ENCODE peak calls at places on chromosomes 1 and 21, in five cellular contexts. X, S, W, C and P are unnamed samples.

GRCh38 chr21:26007911-26008579 is 162.5 kb downstream of the APP start:
- DNase-seq in X (no peak), S (no peak), W (peak; percentile 12), C (no peak), P (peak; percentile 67)

GRCh38 chr1:55311979-55312378 is 96.8 kb upstream of the USP24 start:
- DNase-seq in X (no peak), S (no peak), W (no peak), C (no peak), P (no peak)

GRCh38 chr1:210099921-210100320 is 132.7 kb upstream of the SERTAD4 start:
- DNase-seq in X (no peak), S (no peak), W (no peak), C (no peak), P (no peak)

GRCh38 chr1:79749607-79750006 is 743.1 kb upstream of the ADGRL4 start:
- DNase-seq in X (no peak), S (peak; percentile 45), W (no peak), C (no peak), P (no peak)

GRCh38 chr1:205504311-205505075 is at the start of gene CDK18:
- DNase-seq in X (peak; percentile 92), S (peak; percentile 86), W (peak; percentile 32), C (peak; percentile 93), P (peak; percentile 85)

GRCh38 chr1:186208405-186209129 is 166.5 kb downstream of the TPR start:
- DNase-seq in X (no peak), S (peak; percentile 8), W (peak; percentile 50), C (no peak), P (no peak)

GRCh38 chr1:100543640-100544039 is 5.7 kb downstream of the GPR88 start:
- DNase-seq in X (no peak), S (peak; percentile 79), W (no peak), C (peak; percentile 10), P (peak; percentile 43)

GRCh38 chr1:84861516-84861915 is 31.5 kb downstream of the LPAR3 start:
- DNase-seq in X (no peak), S (no peak), W (no peak), C (no peak), P (no peak)

GRCh38 chr1:93552751-93553455 is 105.0 kb downstream of the FNBP1L start:
- DNase-seq in X (no peak), S (no peak), W (peak; percentile 86), C (no peak), P (peak; percentile 67)

GRCh38 chr1:115474166-115474565 is 136.1 kb upstream of the NGF start:
- DNase-seq in X (no peak), S (peak; percentile 69), W (no peak), C (no peak), P (no peak)

GRCh38 chr1:121558514-121558913 is 373.7 kb downstream of the SRGAP2C start:
- DNase-seq in X (no peak), S (peak; percentile 73), W (peak; percentile 90), C (peak; percentile 12), P (peak; percentile 67)

GRCh38 chr1:226717256-226717909 is 21.7 kb downstream of the ITPKB start:
- DNase-seq in X (peak; percentile 73), S (peak; percentile 71), W (peak; percentile 25), C (peak; percentile 57), P (no peak)

GRCh38 chr1:243316366-243316989 is 60.6 kb downstream of the SDCCAG8 start:
- DNase-seq in X (no peak), S (no peak), W (no peak), C (no peak), P (no peak)

GRCh38 chr1:33997127-33998047 is 133.5 kb downstream of the HMGB4 start:
- DNase-seq in X (no peak), S (no peak), W (peak; percentile 50), C (no peak), P (no peak)

GRCh38 chr1:37477198-37477931 is 3.0 kb downstream of the ZC3H12A start:
- DNase-seq in X (peak; percentile 76), S (peak; percentile 57), W (peak; percentile 74), C (peak; percentile 87), P (peak; percentile 41)

GRCh38 chr1:245404952-245405351 is 250.2 kb downstream of the KIF26B start:
- DNase-seq in X (no peak), S (no peak), W (no peak), C (no peak), P (no peak)

GRCh38 chr1:230250061-230250460 is 176.1 kb downstream of the PGBD5 start:
- DNase-seq in X (no peak), S (no peak), W (no peak), C (no peak), P (no peak)

GRCh38 chr1:2384941-2385481 is 6.3 kb downstream of the MORN1 start:
- DNase-seq in X (peak; percentile 45), S (no peak), W (no peak), C (no peak), P (peak; percentile 44)
- H3K4me1 ChIP-seq in X (no peaks in the 10 kb centered on the region), S (peaks cover 3% of the 10 kb centered on the region), W (no peaks in the 10 kb centered on the region), C (peaks cover 9% of the 10 kb centered on the region), P (peaks cover 3% of the 10 kb centered on the region)

DNA sequence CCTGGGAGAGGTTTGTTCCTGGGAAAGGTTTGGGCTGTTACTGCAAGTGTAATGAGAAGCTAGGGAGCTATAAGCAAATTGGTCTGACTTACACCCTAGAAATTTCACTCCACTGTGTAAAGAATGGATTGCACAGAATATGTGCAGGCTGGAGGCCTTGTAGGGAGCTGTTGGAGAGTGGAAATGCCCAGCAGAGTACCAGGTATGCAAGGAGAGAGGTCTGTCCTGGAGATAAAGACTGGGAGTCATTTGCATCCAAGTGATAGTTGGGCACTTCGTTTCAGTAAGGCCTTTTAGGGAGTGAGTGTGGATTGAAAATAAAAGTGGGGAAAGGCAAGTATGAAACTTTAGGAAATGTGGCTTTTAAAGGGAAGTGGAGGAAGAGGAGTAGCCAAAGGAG is 75.8 kb downstream of the CACNA1E start:
- DNase-seq in X (no peak), S (no peak), W (no peak), C (no peak), P (no peak)
- H3K27me3 ChIP-seq in X (no peaks in the 10 kb centered on the region), S (no peaks in the 10 kb centered on the region), W (no peaks in the 10 kb centered on the region), C (no peaks in the 10 kb centered on the region), P (peaks cover 52% of the 10 kb centered on the region)

DNA sequence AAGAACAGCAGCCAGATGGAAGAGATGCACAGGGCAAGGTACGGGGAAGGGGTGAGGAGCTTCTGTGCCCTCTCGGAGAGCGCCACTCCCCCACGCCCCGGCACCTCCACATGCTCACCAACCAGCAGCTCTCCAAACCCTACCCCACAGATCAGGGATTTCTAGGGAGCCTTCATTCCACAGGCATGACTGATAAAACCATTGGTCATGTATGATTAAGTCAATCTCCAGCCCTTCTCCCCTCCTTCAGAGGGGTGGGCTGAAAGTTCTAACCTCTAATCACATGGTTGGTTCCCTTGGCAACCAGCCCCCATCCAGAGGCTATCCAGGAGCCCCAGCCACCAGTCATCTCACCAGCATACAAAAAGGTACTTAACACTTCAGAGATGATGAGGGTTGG is 144.7 kb downstream of the TGFBR3 start:
- DNase-seq in X (no peak), S (peak; percentile 39), W (peak; percentile 71), C (no peak), P (no peak)
- H3K4me1 ChIP-seq in X (peaks cover 3% of the 10 kb centered on the region), S (peaks cover 25% of the 10 kb centered on the region), W (peaks cover 20% of the 10 kb centered on the region), C (peaks cover 41% of the 10 kb centered on the region), P (no peaks in the 10 kb centered on the region)

GRCh38 chr1:111978695-111979094 is 10.8 kb downstream of the KCND3 start:
- DNase-seq in X (no peak), S (no peak), W (no peak), C (no peak), P (no peak)

GRCh38 chr1:111981871-111982270 is 7.6 kb downstream of the KCND3 start:
- DNase-seq in X (no peak), S (no peak), W (no peak), C (no peak), P (no peak)

GRCh38 chr1:111983500-111983899 is 6.0 kb downstream of the KCND3 start:
- DNase-seq in X (no peak), S (no peak), W (no peak), C (no peak), P (no peak)

GRCh38 chr1:111980684-111981083 is 8.8 kb downstream of the KCND3 start:
- DNase-seq in X (no peak), S (no peak), W (no peak), C (no peak), P (no peak)

GRCh38 chr1:111982428-111982827 is 7.0 kb downstream of the KCND3 start:
- DNase-seq in X (no peak), S (no peak), W (no peak), C (no peak), P (no peak)
- H3K27me3 ChIP-seq in X (no peaks in the 10 kb centered on the region), S (peaks cover 38% of the 10 kb centered on the region), W (no peaks in the 10 kb centered on the region), C (no peaks in the 10 kb centered on the region), P (peaks cover 50% of the 10 kb centered on the region)

DNA sequence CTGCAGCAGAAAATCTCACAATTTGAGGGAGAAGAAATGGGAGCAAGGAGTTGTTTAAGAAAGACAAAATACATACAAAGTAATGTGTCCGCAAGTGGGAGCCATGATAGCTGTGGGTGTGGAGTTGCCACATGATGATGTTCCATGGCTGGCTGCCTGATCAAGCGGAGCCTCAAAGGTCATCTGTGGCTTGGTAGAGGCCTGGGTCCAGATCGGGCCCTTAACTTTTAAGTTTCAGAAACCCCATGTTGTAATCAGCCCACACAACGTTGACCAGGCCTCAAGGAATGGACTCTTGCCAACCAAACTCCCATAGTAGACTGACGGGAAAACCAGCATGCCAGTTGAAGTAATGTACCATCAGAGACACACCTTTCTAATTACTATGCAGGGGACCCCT is 64.7 kb upstream of the ANGPTL1 start:
- DNase-seq in X (no peak), S (no peak), W (no peak), C (no peak), P (no peak)
- H3K4me1 ChIP-seq in X (peaks cover 10% of the 10 kb centered on the region), S (no peaks in the 10 kb centered on the region), W (peaks cover 10% of the 10 kb centered on the region), C (peaks cover 14% of the 10 kb centered on the region), P (no peaks in the 10 kb centered on the region)